ENCODE peak calls at places on chromosomes 1 and 21, in seven cellular contexts. One of them, this sample, is unnamed.

GRCh38 chr1:228347181-228347580 is 59.5 kb downstream of the TRIM11 start:
- DNase-seq in heart left ventricle: no peak
- DNase-seq in H9: no peak
- DNase-seq in CD8-positive, alpha-beta T cell: no peak
- DNase-seq in colonic mucosa: no peak
- DNase-seq in thoracic aorta: no peak
- DNase-seq in lower lobe of right lung: peak; percentile 14
- DNase-seq in this sample: no peak

GRCh38 chr1:209937996-209938959 is at the start of gene SYT14:
- DNase-seq in heart left ventricle: no peak
- DNase-seq in CD8-positive, alpha-beta T cell: no peak
- DNase-seq in H9: peak; percentile 84
- DNase-seq in thoracic aorta: no peak
- DNase-seq in colonic mucosa: no peak
- DNase-seq in lower lobe of right lung: no peak
- DNase-seq in this sample: no peak

GRCh38 chr1:247824023-247824422 is at the start of gene OR14A16:
- DNase-seq in thoracic aorta: no peak
- DNase-seq in lower lobe of right lung: no peak
- DNase-seq in heart left ventricle: no peak
- DNase-seq in H9: no peak
- DNase-seq in colonic mucosa: no peak
- DNase-seq in CD8-positive, alpha-beta T cell: no peak
- DNase-seq in this sample: no peak

GRCh38 chr1:188949701-188950100 is 1528.0 kb downstream of the BRINP3 start:
- DNase-seq in CD8-positive, alpha-beta T cell: no peak
- DNase-seq in lower lobe of right lung: no peak
- DNase-seq in heart left ventricle: no peak
- DNase-seq in colonic mucosa: no peak
- DNase-seq in H9: no peak
- DNase-seq in thoracic aorta: no peak
- DNase-seq in this sample: no peak

GRCh38 chr1:77434972-77435371 is 153.2 kb downstream of the AK5 start:
- DNase-seq in heart left ventricle: no peak
- DNase-seq in H9: no peak
- DNase-seq in colonic mucosa: no peak
- DNase-seq in CD8-positive, alpha-beta T cell: no peak
- DNase-seq in thoracic aorta: no peak
- DNase-seq in lower lobe of right lung: no peak
- DNase-seq in this sample: no peak

GRCh38 chr1:182833271-182833670 is 5.9 kb upstream of the DHX9 start:
- DNase-seq in thoracic aorta: no peak
- DNase-seq in colonic mucosa: no peak
- DNase-seq in CD8-positive, alpha-beta T cell: no peak
- DNase-seq in lower lobe of right lung: no peak
- DNase-seq in heart left ventricle: no peak
- DNase-seq in H9: no peak
- DNase-seq in this sample: no peak

GRCh38 chr1:67459068-67459467 is 28.9 kb upstream of the SERBP1 start:
- DNase-seq in colonic mucosa: no peak
- DNase-seq in thoracic aorta: no peak
- DNase-seq in H9: peak; percentile 69
- DNase-seq in lower lobe of right lung: no peak
- DNase-seq in CD8-positive, alpha-beta T cell: no peak
- DNase-seq in heart left ventricle: no peak
- DNase-seq in this sample: no peak

GRCh38 chr1:201126832-201127754 is at the start of gene ASCL5:
- DNase-seq in colonic mucosa: peak; percentile 70
- DNase-seq in lower lobe of right lung: no peak
- DNase-seq in H9: peak; percentile 91
- DNase-seq in heart left ventricle: no peak
- DNase-seq in CD8-positive, alpha-beta T cell: no peak
- DNase-seq in thoracic aorta: no peak
- DNase-seq in this sample: no peak

GRCh38 chr1:41122851-41123518 is 101.5 kb upstream of the SLFNL1 start:
- DNase-seq in CD8-positive, alpha-beta T cell: no peak
- DNase-seq in heart left ventricle: no peak
- DNase-seq in thoracic aorta: no peak
- DNase-seq in colonic mucosa: peak; percentile 38
- DNase-seq in H9: no peak
- DNase-seq in lower lobe of right lung: no peak
- DNase-seq in this sample: no peak

GRCh38 chr1:227357229-227358078 is 39.2 kb upstream of the CDC42BPA start:
- DNase-seq in thoracic aorta: no peak
- DNase-seq in colonic mucosa: peak; percentile 62
- DNase-seq in CD8-positive, alpha-beta T cell: no peak
- DNase-seq in lower lobe of right lung: no peak
- DNase-seq in H9: peak; percentile 82
- DNase-seq in heart left ventricle: peak; percentile 84
- DNase-seq in this sample: peak; percentile 75

GRCh38 chr1:147496044-147496443 is 45.3 kb upstream of the BCL9 start:
- DNase-seq in CD8-positive, alpha-beta T cell: no peak
- DNase-seq in lower lobe of right lung: no peak
- DNase-seq in H9: no peak
- DNase-seq in colonic mucosa: no peak
- DNase-seq in thoracic aorta: no peak
- DNase-seq in heart left ventricle: no peak
- DNase-seq in this sample: no peak

GRCh38 chr1:44361478-44361877 is 6.4 kb upstream of the ERI3 start:
- DNase-seq in thoracic aorta: no peak
- DNase-seq in heart left ventricle: no peak
- DNase-seq in colonic mucosa: no peak
- DNase-seq in lower lobe of right lung: no peak
- DNase-seq in H9: peak; percentile 35
- DNase-seq in CD8-positive, alpha-beta T cell: no peak
- DNase-seq in this sample: no peak

DNA sequence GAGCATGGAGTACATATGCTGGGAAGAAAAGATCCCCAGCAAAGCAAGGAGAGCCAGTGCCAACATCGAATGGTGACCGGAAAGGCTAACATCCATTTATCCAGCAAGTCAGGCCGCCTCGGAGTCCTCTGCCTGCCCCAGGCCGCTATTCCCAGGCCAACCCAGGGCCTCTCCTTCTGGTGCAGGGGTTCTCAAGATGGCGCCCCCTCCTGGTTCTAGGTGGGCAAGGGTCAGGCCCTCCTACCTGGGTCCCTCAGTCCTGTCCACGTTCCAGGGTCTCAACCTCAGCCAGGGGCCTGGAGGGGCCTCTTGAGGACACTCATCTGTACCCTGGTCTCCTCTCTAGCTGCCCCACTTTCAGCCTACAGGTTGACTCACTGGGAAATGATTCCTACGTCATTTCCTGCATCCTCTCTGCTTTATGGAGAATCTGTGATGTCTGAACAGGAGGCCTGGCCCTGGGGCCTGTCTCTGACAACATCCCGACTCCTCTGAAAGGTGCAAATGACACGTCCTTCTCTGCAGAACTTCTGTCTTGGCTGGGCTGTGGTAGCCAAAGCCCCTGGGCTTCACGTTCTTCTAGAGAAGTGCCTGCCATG is 145.3 kb downstream of the PSMG1 start:
- DNase-seq in colonic mucosa: no peak
- DNase-seq in lower lobe of right lung: no peak
- DNase-seq in thoracic aorta: no peak
- DNase-seq in H9: peak; percentile 74
- DNase-seq in heart left ventricle: no peak
- DNase-seq in CD8-positive, alpha-beta T cell: no peak
- DNase-seq in this sample: no peak
- TF ChIP-seq CTCF in colonic mucosa: no peak
- TF ChIP-seq CTCF in lower lobe of right lung: no peak
- TF ChIP-seq CTCF in thoracic aorta: no peak
- TF ChIP-seq CTCF in H9: peak; percentile 72
- TF ChIP-seq CTCF in heart left ventricle: no peak
- TF ChIP-seq CTCF in CD8-positive, alpha-beta T cell: no peak
- TF ChIP-seq CTCF in this sample: no peak

GRCh38 chr1:240170245-240170644 is 78.6 kb downstream of the FMN2 start:
- DNase-seq in CD8-positive, alpha-beta T cell: no peak
- DNase-seq in lower lobe of right lung: no peak
- DNase-seq in heart left ventricle: no peak
- DNase-seq in H9: no peak
- DNase-seq in colonic mucosa: no peak
- DNase-seq in thoracic aorta: no peak
- DNase-seq in this sample: no peak
- H3K27ac ChIP-seq in CD8-positive, alpha-beta T cell: no peak overlapping the region
- H3K27ac ChIP-seq in lower lobe of right lung: no peak overlapping the region
- H3K27ac ChIP-seq in heart left ventricle: no peak overlapping the region
- H3K27ac ChIP-seq in H9: no peak overlapping the region
- H3K27ac ChIP-seq in colonic mucosa: no peak overlapping the region
- H3K27ac ChIP-seq in thoracic aorta: no peak overlapping the region
- H3K27ac ChIP-seq in this sample: no peak overlapping the region

GRCh38 chr1:65717815-65718454 is 74.8 kb upstream of the PDE4B start:
- DNase-seq in thoracic aorta: no peak
- DNase-seq in heart left ventricle: no peak
- DNase-seq in H9: no peak
- DNase-seq in colonic mucosa: peak; percentile 23
- DNase-seq in CD8-positive, alpha-beta T cell: no peak
- DNase-seq in lower lobe of right lung: no peak
- DNase-seq in this sample: no peak
- TF ChIP-seq CTCF in thoracic aorta: no peak
- TF ChIP-seq CTCF in heart left ventricle: no peak
- TF ChIP-seq CTCF in H9: peak; percentile 40
- TF ChIP-seq CTCF in colonic mucosa: no peak
- TF ChIP-seq CTCF in CD8-positive, alpha-beta T cell: no peak
- TF ChIP-seq CTCF in lower lobe of right lung: no peak
- TF ChIP-seq CTCF in this sample: no peak

DNA sequence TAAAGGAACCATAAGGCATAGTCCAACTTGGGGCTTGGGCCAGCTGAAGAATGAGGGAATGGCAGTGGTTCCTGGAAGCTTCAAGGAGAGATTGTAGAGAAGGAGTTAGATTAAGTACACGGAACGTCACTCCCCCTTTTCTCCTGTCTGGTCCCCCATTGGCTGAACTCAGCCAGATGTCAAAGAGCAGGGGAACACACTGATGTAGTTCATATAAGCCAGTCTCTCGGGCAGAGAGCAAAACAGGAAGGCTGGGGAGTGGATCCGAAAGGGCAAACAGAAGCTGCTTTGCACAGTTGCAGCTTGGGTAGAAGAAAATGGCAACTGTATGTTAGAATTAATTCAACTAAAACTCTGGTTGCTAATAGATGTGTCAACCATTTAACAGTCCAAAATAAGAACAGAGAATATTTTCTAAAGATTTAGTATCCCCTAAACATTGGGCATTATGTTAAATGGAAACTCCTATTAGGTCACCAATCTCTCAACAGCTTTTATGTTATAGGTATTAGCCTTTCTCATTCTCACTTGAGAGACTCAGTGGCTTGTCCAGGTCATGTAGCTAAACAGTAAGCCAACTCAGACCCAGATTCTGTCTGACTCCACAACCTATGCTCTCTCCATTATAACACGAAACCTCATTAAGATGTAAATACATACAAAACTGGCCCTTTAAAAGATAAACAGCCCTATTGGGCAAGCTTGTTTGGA is 600.7 kb upstream of the USP24 start:
- DNase-seq in heart left ventricle: no peak
- DNase-seq in lower lobe of right lung: no peak
- DNase-seq in CD8-positive, alpha-beta T cell: no peak
- DNase-seq in colonic mucosa: no peak
- DNase-seq in thoracic aorta: no peak
- DNase-seq in H9: no peak
- DNase-seq in this sample: no peak
- H3K27ac ChIP-seq in heart left ventricle: no peak overlapping the region
- H3K27ac ChIP-seq in lower lobe of right lung: no peak overlapping the region
- H3K27ac ChIP-seq in CD8-positive, alpha-beta T cell: no peak overlapping the region
- H3K27ac ChIP-seq in colonic mucosa: no peak overlapping the region
- H3K27ac ChIP-seq in thoracic aorta: no peak overlapping the region
- H3K27ac ChIP-seq in H9: no peak overlapping the region
- H3K27ac ChIP-seq in this sample: no peak overlapping the region

GRCh38 chr1:47333922-47334764 is 553 bp downstream of the CMPK1 start:
- DNase-seq in thoracic aorta: peak; percentile 31
- DNase-seq in heart left ventricle: peak; percentile 80
- DNase-seq in colonic mucosa: peak; percentile 89
- DNase-seq in CD8-positive, alpha-beta T cell: peak; percentile 81
- DNase-seq in H9: peak; percentile 76
- DNase-seq in lower lobe of right lung: peak; percentile 89
- DNase-seq in this sample: peak; percentile 65
- TF ChIP-seq CTCF in thoracic aorta: no peak
- TF ChIP-seq CTCF in heart left ventricle: no peak
- TF ChIP-seq CTCF in colonic mucosa: no peak
- TF ChIP-seq CTCF in CD8-positive, alpha-beta T cell: no peak
- TF ChIP-seq CTCF in H9: peak; percentile 16
- TF ChIP-seq CTCF in lower lobe of right lung: no peak
- TF ChIP-seq CTCF in this sample: no peak

GRCh38 chr1:181148636-181149035 is 60.1 kb downstream of the IER5 start:
- DNase-seq in heart left ventricle: no peak
- DNase-seq in thoracic aorta: no peak
- DNase-seq in H9: no peak
- DNase-seq in colonic mucosa: no peak
- DNase-seq in CD8-positive, alpha-beta T cell: no peak
- DNase-seq in lower lobe of right lung: no peak
- DNase-seq in this sample: no peak

GRCh38 chr1:181149326-181150000 is 61.0 kb downstream of the IER5 start:
- DNase-seq in H9: no peak
- DNase-seq in colonic mucosa: no peak
- DNase-seq in heart left ventricle: no peak
- DNase-seq in thoracic aorta: no peak
- DNase-seq in lower lobe of right lung: no peak
- DNase-seq in CD8-positive, alpha-beta T cell: peak; percentile 82
- DNase-seq in this sample: no peak

GRCh38 chr1:181151378-181152326 is 63.2 kb downstream of the IER5 start:
- DNase-seq in colonic mucosa: no peak
- DNase-seq in thoracic aorta: no peak
- DNase-seq in H9: no peak
- DNase-seq in CD8-positive, alpha-beta T cell: no peak
- DNase-seq in lower lobe of right lung: no peak
- DNase-seq in heart left ventricle: peak; percentile 73
- DNase-seq in this sample: peak; percentile 92

GRCh38 chr1:181150273-181150672 is 61.8 kb downstream of the IER5 start:
- DNase-seq in colonic mucosa: no peak
- DNase-seq in thoracic aorta: no peak
- DNase-seq in lower lobe of right lung: no peak
- DNase-seq in heart left ventricle: no peak
- DNase-seq in CD8-positive, alpha-beta T cell: no peak
- DNase-seq in H9: no peak
- DNase-seq in this sample: no peak

DNA sequence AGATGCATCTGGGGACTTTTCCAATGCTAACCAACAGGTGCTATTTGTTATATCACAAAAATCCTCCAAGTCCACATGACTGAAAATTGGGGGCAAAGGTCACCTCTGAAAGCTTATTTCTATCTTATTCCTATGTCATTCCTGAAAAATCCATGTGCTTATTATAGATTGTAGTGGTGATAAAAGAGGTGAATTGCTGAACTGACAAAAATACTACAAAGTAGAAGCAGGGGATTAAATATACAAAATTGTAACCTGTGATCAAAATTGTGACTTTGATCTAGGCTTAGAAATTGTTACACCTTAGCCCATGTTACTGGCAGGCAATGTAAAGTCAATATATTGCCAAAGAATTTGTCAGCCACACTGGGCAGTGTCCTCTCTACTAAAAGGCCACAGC is 62.3 kb downstream of the IER5 start:
- DNase-seq in colonic mucosa: no peak
- DNase-seq in heart left ventricle: no peak
- DNase-seq in thoracic aorta: no peak
- DNase-seq in lower lobe of right lung: no peak
- DNase-seq in CD8-positive, alpha-beta T cell: no peak
- DNase-seq in H9: no peak
- DNase-seq in this sample: no peak
- H3K27ac ChIP-seq in colonic mucosa: no peak overlapping the region
- H3K27ac ChIP-seq in heart left ventricle: peak overlapping the region; percentile 97
- H3K27ac ChIP-seq in thoracic aorta: no peak overlapping the region
- H3K27ac ChIP-seq in lower lobe of right lung: no peak overlapping the region
- H3K27ac ChIP-seq in CD8-positive, alpha-beta T cell: no peak overlapping the region
- H3K27ac ChIP-seq in H9: no peak overlapping the region
- H3K27ac ChIP-seq in this sample: peak overlapping the region; percentile 99